ENCODE peak calls at places on chromosomes 3 and 15, in ten cellular contexts. I, T, R, L, W, Y, A, N, K and Z are unnamed samples.

GRCh38 chr3:132445812-132446211 is 28.5 kb downstream of the DNAJC13 start:
- DNase-seq in I (no peak), W (peak), N (no peak), T (no peak), K (no peak), Y (no peak), L (peak), R (no peak), A (no peak), Z (peak)

GRCh38 chr15:78130466-78131294 is 565 bp downstream of the CIB2 start:
- DNase-seq in Y (no peak), L (no peak), R (no peak), A (no peak), K (no peak), T (no peak), I (peak), W (no peak), N (no peak), Z (no peak)

GRCh38 chr15:37773111-37773860 is 161.2 kb upstream of the TMCO5A start:
- DNase-seq in N (no peak), Y (no peak), L (peak), W (peak), A (no peak), T (no peak), R (no peak), K (no peak), I (no peak), Z (peak)

GRCh38 chr15:80695911-80696651 is 971 bp downstream of the ABHD17C start:
- DNase-seq in L (peak), W (peak), R (no peak), A (no peak), Y (no peak), N (peak), K (no peak), I (peak), T (peak), Z (peak)

GRCh38 chr3:30616347-30617027 is 10.1 kb downstream of the TGFBR2 start:
- DNase-seq in K (no peak), L (no peak), W (no peak), I (no peak), R (no peak), Y (no peak), T (no peak), N (no peak), A (no peak), Z (no peak)

GRCh38 chr3:99730870-99731269 is 86.8 kb upstream of the CMSS1 start:
- DNase-seq in T (no peak), R (no peak), I (no peak), L (no peak), K (no peak), N (no peak), A (no peak), Y (no peak), W (no peak), Z (no peak)

GRCh38 chr3:107377151-107377550 is at the start of gene CCDC54:
- DNase-seq in Y (no peak), N (no peak), R (no peak), K (no peak), W (no peak), A (no peak), L (no peak), I (no peak), T (no peak), Z (no peak)

GRCh38 chr15:48759921-48760320 is 50.9 kb downstream of the CEP152 start:
- DNase-seq in I (no peak), T (no peak), L (peak), N (no peak), A (no peak), W (no peak), K (no peak), R (no peak), Y (no peak), Z (no peak)

GRCh38 chr15:42285042-42285441 is 11.8 kb upstream of the TMEM87A start:
- DNase-seq in K (no peak), W (no peak), Y (no peak), A (no peak), I (no peak), N (no peak), R (no peak), L (no peak), T (no peak), Z (no peak)